ENCODE peak calls at places on chromosome 9, in four cellular contexts. One of them, this sample, is unnamed.

GRCh38 chr9:107221321-107221720 is 61.8 kb upstream of the RAD23B start:
- DNase-seq in SW480: no peak
- DNase-seq in A549: no peak
- DNase-seq in stimulated activated CD8-positive, alpha-beta memory T cell treated with anti-CD3 and anti-CD28 coated beads, Interleukin-12 subunit alpha, Interleukin-12 subunit beta, amount 100 ng/mL, for 4 hours: no peak
- DNase-seq in this sample: no peak

GRCh38 chr9:16143947-16144890 is 591.4 kb downstream of the CCDC171 start:
- DNase-seq in SW480: peak
- DNase-seq in A549: no peak
- DNase-seq in stimulated activated CD8-positive, alpha-beta memory T cell treated with anti-CD3 and anti-CD28 coated beads, Interleukin-12 subunit alpha, Interleukin-12 subunit beta, amount 100 ng/mL, for 4 hours: no peak
- DNase-seq in this sample: no peak

GRCh38 chr9:123584202-123585176 is 228.5 kb downstream of the CRB2 start:
- DNase-seq in SW480: no peak
- DNase-seq in A549: no peak
- DNase-seq in stimulated activated CD8-positive, alpha-beta memory T cell treated with anti-CD3 and anti-CD28 coated beads, Interleukin-12 subunit alpha, Interleukin-12 subunit beta, amount 100 ng/mL, for 4 hours: no peak
- DNase-seq in this sample: peak

GRCh38 chr9:116099821-116100220 is 53.8 kb upstream of the PAPPA start:
- DNase-seq in SW480: no peak
- DNase-seq in A549: no peak
- DNase-seq in stimulated activated CD8-positive, alpha-beta memory T cell treated with anti-CD3 and anti-CD28 coated beads, Interleukin-12 subunit alpha, Interleukin-12 subunit beta, amount 100 ng/mL, for 4 hours: no peak
- DNase-seq in this sample: no peak

GRCh38 chr9:303502-303901 is 88.8 kb downstream of the DOCK8 start:
- DNase-seq in SW480: no peak
- DNase-seq in A549: no peak
- DNase-seq in stimulated activated CD8-positive, alpha-beta memory T cell treated with anti-CD3 and anti-CD28 coated beads, Interleukin-12 subunit alpha, Interleukin-12 subunit beta, amount 100 ng/mL, for 4 hours: no peak
- DNase-seq in this sample: no peak

GRCh38 chr9:126009047-126009446 is 261.9 kb downstream of the PBX3 start:
- DNase-seq in SW480: no peak
- DNase-seq in A549: no peak
- DNase-seq in stimulated activated CD8-positive, alpha-beta memory T cell treated with anti-CD3 and anti-CD28 coated beads, Interleukin-12 subunit alpha, Interleukin-12 subunit beta, amount 100 ng/mL, for 4 hours: no peak
- DNase-seq in this sample: no peak

GRCh38 chr9:93585695-93586094 is 9.3 kb downstream of the PHF2 start:
- DNase-seq in SW480: no peak
- DNase-seq in A549: no peak
- DNase-seq in stimulated activated CD8-positive, alpha-beta memory T cell treated with anti-CD3 and anti-CD28 coated beads, Interleukin-12 subunit alpha, Interleukin-12 subunit beta, amount 100 ng/mL, for 4 hours: no peak
- DNase-seq in this sample: no peak

GRCh38 chr9:84045481-84046097 is 65.0 kb downstream of the RMI1 start:
- DNase-seq in SW480: no peak
- DNase-seq in A549: no peak
- DNase-seq in stimulated activated CD8-positive, alpha-beta memory T cell treated with anti-CD3 and anti-CD28 coated beads, Interleukin-12 subunit alpha, Interleukin-12 subunit beta, amount 100 ng/mL, for 4 hours: no peak
- DNase-seq in this sample: no peak

GRCh38 chr9:133779081-133779480 is 40.9 kb upstream of the SARDH start:
- DNase-seq in SW480: no peak
- DNase-seq in A549: no peak
- DNase-seq in stimulated activated CD8-positive, alpha-beta memory T cell treated with anti-CD3 and anti-CD28 coated beads, Interleukin-12 subunit alpha, Interleukin-12 subunit beta, amount 100 ng/mL, for 4 hours: no peak
- DNase-seq in this sample: no peak

GRCh38 chr9:83554278-83554677 is 16.1 kb upstream of the FRMD3 start:
- DNase-seq in SW480: no peak
- DNase-seq in A549: no peak
- DNase-seq in stimulated activated CD8-positive, alpha-beta memory T cell treated with anti-CD3 and anti-CD28 coated beads, Interleukin-12 subunit alpha, Interleukin-12 subunit beta, amount 100 ng/mL, for 4 hours: no peak
- DNase-seq in this sample: no peak

GRCh38 chr9:19976226-19976625 is 187.4 kb upstream of the SLC24A2 start:
- DNase-seq in SW480: no peak
- DNase-seq in A549: no peak
- DNase-seq in stimulated activated CD8-positive, alpha-beta memory T cell treated with anti-CD3 and anti-CD28 coated beads, Interleukin-12 subunit alpha, Interleukin-12 subunit beta, amount 100 ng/mL, for 4 hours: peak
- DNase-seq in this sample: no peak

GRCh38 chr9:36988848-36989247 is 45.2 kb downstream of the PAX5 start:
- DNase-seq in SW480: peak
- DNase-seq in A549: no peak
- DNase-seq in stimulated activated CD8-positive, alpha-beta memory T cell treated with anti-CD3 and anti-CD28 coated beads, Interleukin-12 subunit alpha, Interleukin-12 subunit beta, amount 100 ng/mL, for 4 hours: no peak
- DNase-seq in this sample: no peak

GRCh38 chr9:114034663-114035062 is 43.4 kb downstream of the AMBP start:
- DNase-seq in SW480: no peak
- DNase-seq in A549: no peak
- DNase-seq in stimulated activated CD8-positive, alpha-beta memory T cell treated with anti-CD3 and anti-CD28 coated beads, Interleukin-12 subunit alpha, Interleukin-12 subunit beta, amount 100 ng/mL, for 4 hours: no peak
- DNase-seq in this sample: peak

GRCh38 chr9:107242073-107243063 is 40.7 kb upstream of the RAD23B start:
- DNase-seq in SW480: peak
- DNase-seq in A549: no peak
- DNase-seq in stimulated activated CD8-positive, alpha-beta memory T cell treated with anti-CD3 and anti-CD28 coated beads, Interleukin-12 subunit alpha, Interleukin-12 subunit beta, amount 100 ng/mL, for 4 hours: no peak
- DNase-seq in this sample: no peak

GRCh38 chr9:105069285-105070065 is 141.5 kb upstream of the ABCA1 start:
- DNase-seq in SW480: no peak
- DNase-seq in A549: no peak
- DNase-seq in stimulated activated CD8-positive, alpha-beta memory T cell treated with anti-CD3 and anti-CD28 coated beads, Interleukin-12 subunit alpha, Interleukin-12 subunit beta, amount 100 ng/mL, for 4 hours: no peak
- DNase-seq in this sample: no peak

GRCh38 chr9:125888220-125888619 is 141.0 kb downstream of the PBX3 start:
- DNase-seq in SW480: no peak
- DNase-seq in A549: no peak
- DNase-seq in stimulated activated CD8-positive, alpha-beta memory T cell treated with anti-CD3 and anti-CD28 coated beads, Interleukin-12 subunit alpha, Interleukin-12 subunit beta, amount 100 ng/mL, for 4 hours: no peak
- DNase-seq in this sample: no peak

GRCh38 chr9:13437898-13438297 is 158.4 kb upstream of the MPDZ start:
- DNase-seq in SW480: no peak
- DNase-seq in A549: no peak
- DNase-seq in stimulated activated CD8-positive, alpha-beta memory T cell treated with anti-CD3 and anti-CD28 coated beads, Interleukin-12 subunit alpha, Interleukin-12 subunit beta, amount 100 ng/mL, for 4 hours: no peak
- DNase-seq in this sample: no peak

GRCh38 chr9:114007991-114008666 is 70.0 kb downstream of the AMBP start:
- DNase-seq in SW480: no peak
- DNase-seq in A549: no peak
- DNase-seq in stimulated activated CD8-positive, alpha-beta memory T cell treated with anti-CD3 and anti-CD28 coated beads, Interleukin-12 subunit alpha, Interleukin-12 subunit beta, amount 100 ng/mL, for 4 hours: no peak
- DNase-seq in this sample: peak

GRCh38 chr9:97600531-97601227 is 32.5 kb downstream of the TSTD2 start:
- DNase-seq in SW480: no peak
- DNase-seq in A549: no peak
- DNase-seq in stimulated activated CD8-positive, alpha-beta memory T cell treated with anti-CD3 and anti-CD28 coated beads, Interleukin-12 subunit alpha, Interleukin-12 subunit beta, amount 100 ng/mL, for 4 hours: no peak
- DNase-seq in this sample: no peak

GRCh38 chr9:90801507-90802289 is at the start of gene SYK:
- DNase-seq in SW480: peak
- DNase-seq in A549: no peak
- DNase-seq in stimulated activated CD8-positive, alpha-beta memory T cell treated with anti-CD3 and anti-CD28 coated beads, Interleukin-12 subunit alpha, Interleukin-12 subunit beta, amount 100 ng/mL, for 4 hours: no peak
- DNase-seq in this sample: peak

GRCh38 chr9:133691191-133691590 is 47.0 kb downstream of the SARDH start:
- DNase-seq in SW480: no peak
- DNase-seq in A549: no peak
- DNase-seq in stimulated activated CD8-positive, alpha-beta memory T cell treated with anti-CD3 and anti-CD28 coated beads, Interleukin-12 subunit alpha, Interleukin-12 subunit beta, amount 100 ng/mL, for 4 hours: no peak
- DNase-seq in this sample: peak

GRCh38 chr9:4762889-4763521 is 22.0 kb upstream of the AK3 start:
- DNase-seq in SW480: no peak
- DNase-seq in A549: no peak
- DNase-seq in stimulated activated CD8-positive, alpha-beta memory T cell treated with anti-CD3 and anti-CD28 coated beads, Interleukin-12 subunit alpha, Interleukin-12 subunit beta, amount 100 ng/mL, for 4 hours: no peak
- DNase-seq in this sample: peak

GRCh38 chr9:15584383-15584782 is 31.5 kb downstream of the CCDC171 start:
- DNase-seq in SW480: no peak
- DNase-seq in A549: no peak
- DNase-seq in stimulated activated CD8-positive, alpha-beta memory T cell treated with anti-CD3 and anti-CD28 coated beads, Interleukin-12 subunit alpha, Interleukin-12 subunit beta, amount 100 ng/mL, for 4 hours: no peak
- DNase-seq in this sample: no peak

GRCh38 chr9:86589273-86589672 is 235.1 kb upstream of the TUT7 start:
- DNase-seq in SW480: no peak
- DNase-seq in A549: no peak
- DNase-seq in stimulated activated CD8-positive, alpha-beta memory T cell treated with anti-CD3 and anti-CD28 coated beads, Interleukin-12 subunit alpha, Interleukin-12 subunit beta, amount 100 ng/mL, for 4 hours: no peak
- DNase-seq in this sample: no peak

GRCh38 chr9:108271646-108272349 is 584.0 kb downstream of the ACTL7B start:
- DNase-seq in SW480: peak
- DNase-seq in A549: peak
- DNase-seq in stimulated activated CD8-positive, alpha-beta memory T cell treated with anti-CD3 and anti-CD28 coated beads, Interleukin-12 subunit alpha, Interleukin-12 subunit beta, amount 100 ng/mL, for 4 hours: no peak
- DNase-seq in this sample: no peak